ENCODE peak calls at places on chromosomes 5 and 9, in seven cellular contexts. P is GM04504; W is GM18507; F is activated CD4-positive, alpha-beta T cell treated with anti-CD3 and anti-CD28 coated beads, Interleukin-2, amount 10 ng/mL, durations not matched to agents 7 days and 5 days; R is activated gamma-delta T cell treated with anti-CD3 and anti-CD28 coated beads, Interleukin-2, amount 50 U/mL, for 16 hours; G is stimulated activated CD8-positive, alpha-beta memory T cell treated with anti-CD3 and anti-CD28 coated beads, Interleukin-15, amount 100 ng/mL, for 4 hours; T is germinal center. C is an unnamed sample.

GRCh38 chr5:83426855-83427254 is 44.7 kb upstream of the VCAN start:
- DNase-seq in R (no peak), T (no peak), P (no peak), F (no peak), W (no peak), G (no peak), C (peak)

GRCh38 chr9:88571417-88571816 is 36.4 kb downstream of the NXNL2 start:
- DNase-seq in T (no peak), P (no peak), F (no peak), R (no peak), W (no peak), G (no peak), C (no peak)

GRCh38 chr5:82339744-82340143 is 61.6 kb upstream of the RPS23 start:
- DNase-seq in T (no peak), P (no peak), R (no peak), G (no peak), W (no peak), F (no peak), C (no peak)

GRCh38 chr9:4555251-4555650 is 65.0 kb downstream of the SLC1A1 start:
- DNase-seq in T (no peak), F (no peak), W (no peak), G (no peak), P (no peak), R (no peak), C (no peak)

GRCh38 chr9:92517046-92517445 is 18.7 kb downstream of the ECM2 start:
- DNase-seq in W (no peak), T (no peak), G (no peak), R (no peak), F (no peak), P (no peak), C (no peak)

GRCh38 chr9:96116275-96117051 is 185.5 kb downstream of the HSD17B3 start:
- DNase-seq in G (no peak), R (no peak), F (no peak), P (no peak), T (no peak), W (no peak), C (no peak)

GRCh38 chr9:111743275-111743674 is 51.5 kb downstream of the SHOC1 start:
- DNase-seq in R (no peak), P (no peak), F (no peak), G (no peak), T (no peak), W (no peak), C (no peak)

GRCh38 chr5:165457854-165458481 is 1952.5 kb downstream of the MAT2B start:
- DNase-seq in G (no peak), T (no peak), F (no peak), P (no peak), W (no peak), R (no peak), C (no peak)

GRCh38 chr5:16437974-16438373 is 27.6 kb downstream of the ZNF622 start:
- DNase-seq in G (no peak), F (no peak), P (no peak), T (no peak), W (no peak), R (no peak), C (no peak)

GRCh38 chr5:4547547-4547946 is 592.6 kb upstream of the ADAMTS16 start:
- DNase-seq in W (no peak), P (no peak), G (no peak), T (no peak), R (no peak), F (no peak), C (no peak)

GRCh38 chr9:89346703-89347102 is 28.4 kb downstream of the SECISBP2 start:
- DNase-seq in G (no peak), F (no peak), P (no peak), R (no peak), T (no peak), W (no peak), C (no peak)

GRCh38 chr9:109640232-109641078 is 139.5 kb upstream of the PALM2AKAP2 start:
- DNase-seq in F (no peak), G (no peak), W (no peak), R (no peak), P (no peak), T (peak), C (no peak)

GRCh38 chr9:21473236-21473635 is 8.9 kb downstream of the IFNE start:
- DNase-seq in W (no peak), T (no peak), P (no peak), R (no peak), G (no peak), F (no peak), C (no peak)

C was measured in GM12878.